ENCODE peak calls at places on chromosomes 4 and X, in eight cellular contexts. One of them, this sample, is unnamed.

GRCh38 chr4:39051454-39051853 is 10.6 kb upstream of the KLHL5 start:
- DNase-seq in astrocyte of the spinal cord: no peak
- DNase-seq in fibroblast of the aortic adventitia: no peak
- DNase-seq in suprapubic skin: no peak
- DNase-seq in OCI-LY7: no peak
- DNase-seq in neural progenitor cell: no peak
- DNase-seq in ovary: no peak
- DNase-seq in coronary artery: no peak
- DNase-seq in this sample: no peak

GRCh38 chrX:38694394-38694793 is 106.9 kb upstream of the MID1IP1 start:
- DNase-seq in astrocyte of the spinal cord: no peak
- DNase-seq in fibroblast of the aortic adventitia: no peak
- DNase-seq in suprapubic skin: no peak
- DNase-seq in OCI-LY7: no peak
- DNase-seq in neural progenitor cell: no peak
- DNase-seq in ovary: no peak
- DNase-seq in coronary artery: no peak
- DNase-seq in this sample: no peak

GRCh38 chr4:21307709-21308108 is 607.5 kb downstream of the PACRGL start:
- DNase-seq in astrocyte of the spinal cord: no peak
- DNase-seq in fibroblast of the aortic adventitia: no peak
- DNase-seq in suprapubic skin: no peak
- DNase-seq in OCI-LY7: no peak
- DNase-seq in neural progenitor cell: no peak
- DNase-seq in ovary: no peak
- DNase-seq in coronary artery: no peak
- DNase-seq in this sample: no peak

GRCh38 chrX:40727599-40728252 is 7.6 kb downstream of the MED14 start:
- DNase-seq in astrocyte of the spinal cord: no peak
- DNase-seq in fibroblast of the aortic adventitia: no peak
- DNase-seq in suprapubic skin: no peak
- DNase-seq in OCI-LY7: no peak
- DNase-seq in neural progenitor cell: no peak
- DNase-seq in ovary: no peak
- DNase-seq in coronary artery: no peak
- DNase-seq in this sample: peak

GRCh38 chr4:156962551-156962974 is 9.0 kb downstream of the PDGFC start:
- DNase-seq in astrocyte of the spinal cord: peak
- DNase-seq in fibroblast of the aortic adventitia: peak
- DNase-seq in suprapubic skin: no peak
- DNase-seq in OCI-LY7: no peak
- DNase-seq in neural progenitor cell: no peak
- DNase-seq in ovary: peak
- DNase-seq in coronary artery: no peak
- DNase-seq in this sample: peak

GRCh38 chr4:186169942-186170802 is 21.2 kb upstream of the CYP4V2 start:
- DNase-seq in astrocyte of the spinal cord: no peak
- DNase-seq in fibroblast of the aortic adventitia: no peak
- DNase-seq in suprapubic skin: no peak
- DNase-seq in OCI-LY7: no peak
- DNase-seq in neural progenitor cell: no peak
- DNase-seq in ovary: peak
- DNase-seq in coronary artery: no peak
- DNase-seq in this sample: no peak

GRCh38 chr4:88619973-88620372 is 27.7 kb downstream of the HERC3 start:
- DNase-seq in astrocyte of the spinal cord: no peak
- DNase-seq in fibroblast of the aortic adventitia: no peak
- DNase-seq in suprapubic skin: no peak
- DNase-seq in OCI-LY7: no peak
- DNase-seq in neural progenitor cell: no peak
- DNase-seq in ovary: no peak
- DNase-seq in coronary artery: no peak
- DNase-seq in this sample: no peak

GRCh38 chr4:39502034-39502658 is 25.1 kb downstream of the UGDH start:
- DNase-seq in astrocyte of the spinal cord: peak
- DNase-seq in fibroblast of the aortic adventitia: peak
- DNase-seq in suprapubic skin: no peak
- DNase-seq in OCI-LY7: no peak
- DNase-seq in neural progenitor cell: no peak
- DNase-seq in ovary: no peak
- DNase-seq in coronary artery: no peak
- DNase-seq in this sample: peak

GRCh38 chr4:158428242-158428641 is 93.4 kb upstream of the RXFP1 start:
- DNase-seq in astrocyte of the spinal cord: peak
- DNase-seq in fibroblast of the aortic adventitia: peak
- DNase-seq in suprapubic skin: no peak
- DNase-seq in OCI-LY7: no peak
- DNase-seq in neural progenitor cell: no peak
- DNase-seq in ovary: no peak
- DNase-seq in coronary artery: no peak
- DNase-seq in this sample: peak

GRCh38 chrX:146581981-146582712 is 227.4 kb upstream of the CXorf51B start:
- DNase-seq in astrocyte of the spinal cord: no peak
- DNase-seq in fibroblast of the aortic adventitia: no peak
- DNase-seq in suprapubic skin: no peak
- DNase-seq in OCI-LY7: no peak
- DNase-seq in neural progenitor cell: peak
- DNase-seq in ovary: no peak
- DNase-seq in coronary artery: no peak
- DNase-seq in this sample: no peak

GRCh38 chr4:182369211-182369610 is 126.0 kb downstream of the TENM3 start:
- DNase-seq in astrocyte of the spinal cord: peak
- DNase-seq in fibroblast of the aortic adventitia: peak
- DNase-seq in suprapubic skin: no peak
- DNase-seq in OCI-LY7: no peak
- DNase-seq in neural progenitor cell: no peak
- DNase-seq in ovary: no peak
- DNase-seq in coronary artery: no peak
- DNase-seq in this sample: peak

GRCh38 chr4:122810669-122811068 is 16.0 kb upstream of the FGF2 start:
- DNase-seq in astrocyte of the spinal cord: no peak
- DNase-seq in fibroblast of the aortic adventitia: no peak
- DNase-seq in suprapubic skin: no peak
- DNase-seq in OCI-LY7: no peak
- DNase-seq in neural progenitor cell: no peak
- DNase-seq in ovary: no peak
- DNase-seq in coronary artery: no peak
- DNase-seq in this sample: no peak

GRCh38 chr4:111475001-111475400 is 670.3 kb upstream of the FAM241A start:
- DNase-seq in astrocyte of the spinal cord: peak
- DNase-seq in fibroblast of the aortic adventitia: peak
- DNase-seq in suprapubic skin: no peak
- DNase-seq in OCI-LY7: no peak
- DNase-seq in neural progenitor cell: peak
- DNase-seq in ovary: no peak
- DNase-seq in coronary artery: no peak
- DNase-seq in this sample: peak

GRCh38 chr4:112515278-112516075 is 503 bp downstream of the NEUROG2 start:
- DNase-seq in astrocyte of the spinal cord: no peak
- DNase-seq in fibroblast of the aortic adventitia: peak
- DNase-seq in suprapubic skin: no peak
- DNase-seq in OCI-LY7: peak
- DNase-seq in neural progenitor cell: peak
- DNase-seq in ovary: peak
- DNase-seq in coronary artery: no peak
- DNase-seq in this sample: peak

GRCh38 chrX:153649178-153649914 is 2.3 kb downstream of the DUSP9 start:
- DNase-seq in astrocyte of the spinal cord: no peak
- DNase-seq in fibroblast of the aortic adventitia: peak
- DNase-seq in suprapubic skin: peak
- DNase-seq in OCI-LY7: peak
- DNase-seq in neural progenitor cell: peak
- DNase-seq in ovary: peak
- DNase-seq in coronary artery: no peak
- DNase-seq in this sample: no peak

GRCh38 chrX:16239211-16239610 is 71.9 kb downstream of the MAGEB17 start:
- DNase-seq in astrocyte of the spinal cord: peak
- DNase-seq in fibroblast of the aortic adventitia: peak
- DNase-seq in suprapubic skin: no peak
- DNase-seq in OCI-LY7: no peak
- DNase-seq in neural progenitor cell: no peak
- DNase-seq in ovary: no peak
- DNase-seq in coronary artery: no peak
- DNase-seq in this sample: peak

GRCh38 chr4:65344278-65344825 is 325.9 kb downstream of the EPHA5 start:
- DNase-seq in astrocyte of the spinal cord: peak
- DNase-seq in fibroblast of the aortic adventitia: peak
- DNase-seq in suprapubic skin: no peak
- DNase-seq in OCI-LY7: no peak
- DNase-seq in neural progenitor cell: no peak
- DNase-seq in ovary: no peak
- DNase-seq in coronary artery: no peak
- DNase-seq in this sample: no peak

GRCh38 chr4:15719506-15719905 is 16.6 kb downstream of the BST1 start:
- DNase-seq in astrocyte of the spinal cord: no peak
- DNase-seq in fibroblast of the aortic adventitia: no peak
- DNase-seq in suprapubic skin: no peak
- DNase-seq in OCI-LY7: no peak
- DNase-seq in neural progenitor cell: no peak
- DNase-seq in ovary: no peak
- DNase-seq in coronary artery: no peak
- DNase-seq in this sample: peak

GRCh38 chrX:66046612-66047235 is 6.8 kb upstream of the VSIG4 start:
- DNase-seq in astrocyte of the spinal cord: no peak
- DNase-seq in fibroblast of the aortic adventitia: no peak
- DNase-seq in suprapubic skin: no peak
- DNase-seq in OCI-LY7: peak
- DNase-seq in neural progenitor cell: no peak
- DNase-seq in ovary: no peak
- DNase-seq in coronary artery: no peak
- DNase-seq in this sample: no peak

GRCh38 chrX:40300286-40300890 is 202.6 kb upstream of the BCOR start:
- DNase-seq in astrocyte of the spinal cord: no peak
- DNase-seq in fibroblast of the aortic adventitia: no peak
- DNase-seq in suprapubic skin: no peak
- DNase-seq in OCI-LY7: no peak
- DNase-seq in neural progenitor cell: peak
- DNase-seq in ovary: no peak
- DNase-seq in coronary artery: no peak
- DNase-seq in this sample: no peak

GRCh38 chr4:7630559-7631287 is 196.0 kb upstream of the PSAPL1 start:
- DNase-seq in astrocyte of the spinal cord: peak
- DNase-seq in fibroblast of the aortic adventitia: peak
- DNase-seq in suprapubic skin: no peak
- DNase-seq in OCI-LY7: no peak
- DNase-seq in neural progenitor cell: no peak
- DNase-seq in ovary: peak
- DNase-seq in coronary artery: no peak
- DNase-seq in this sample: peak

DNA sequence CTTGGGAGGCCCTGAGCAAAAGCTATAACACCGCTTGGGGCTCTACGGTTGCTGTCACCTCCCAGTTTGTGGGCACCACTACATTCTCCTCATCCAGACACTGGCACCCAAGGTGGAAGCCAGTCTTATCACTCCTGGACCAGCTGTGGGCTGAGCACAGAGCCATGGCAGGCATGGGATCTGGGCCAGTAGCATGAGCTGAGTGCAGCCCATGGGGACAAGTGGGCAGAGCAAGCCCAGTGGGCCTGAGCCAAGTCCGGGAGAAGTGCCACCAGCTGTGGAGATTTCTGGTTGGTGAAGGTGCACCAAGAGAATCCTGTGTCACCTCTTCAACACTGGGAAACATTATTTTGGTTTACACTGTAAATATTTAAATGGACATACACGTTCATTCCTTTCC is 1013.0 kb downstream of the TECRL start:
- DNase-seq in astrocyte of the spinal cord: no peak
- DNase-seq in fibroblast of the aortic adventitia: no peak
- DNase-seq in suprapubic skin: no peak
- DNase-seq in OCI-LY7: no peak
- DNase-seq in neural progenitor cell: no peak
- DNase-seq in ovary: no peak
- DNase-seq in coronary artery: no peak
- DNase-seq in this sample: no peak
- H3K4me3 ChIP-seq in astrocyte of the spinal cord: no peak
- H3K4me3 ChIP-seq in fibroblast of the aortic adventitia: no peak
- H3K4me3 ChIP-seq in suprapubic skin: no peak
- H3K4me3 ChIP-seq in OCI-LY7: no peak
- H3K4me3 ChIP-seq in neural progenitor cell: no peak
- H3K4me3 ChIP-seq in ovary: no peak
- H3K4me3 ChIP-seq in coronary artery: no peak
- H3K4me3 ChIP-seq in this sample: no peak

GRCh38 chrX:138748480-138748879 is 37.0 kb upstream of the FGF13 start:
- DNase-seq in astrocyte of the spinal cord: peak
- DNase-seq in fibroblast of the aortic adventitia: peak
- DNase-seq in suprapubic skin: no peak
- DNase-seq in OCI-LY7: peak
- DNase-seq in neural progenitor cell: peak
- DNase-seq in ovary: no peak
- DNase-seq in coronary artery: no peak
- DNase-seq in this sample: peak
- TF ChIP-seq CTCF in astrocyte of the spinal cord: peak
- TF ChIP-seq CTCF in fibroblast of the aortic adventitia: peak
- TF ChIP-seq CTCF in suprapubic skin: no peak
- TF ChIP-seq CTCF in OCI-LY7: peak
- TF ChIP-seq CTCF in neural progenitor cell: peak
- TF ChIP-seq CTCF in ovary: no peak
- TF ChIP-seq CTCF in coronary artery: no peak
- TF ChIP-seq CTCF in this sample: peak

GRCh38 chr4:139279723-139280620 is at the start of gene MGARP:
- DNase-seq in astrocyte of the spinal cord: no peak
- DNase-seq in fibroblast of the aortic adventitia: no peak
- DNase-seq in suprapubic skin: no peak
- DNase-seq in OCI-LY7: no peak
- DNase-seq in neural progenitor cell: peak
- DNase-seq in ovary: peak
- DNase-seq in coronary artery: no peak
- DNase-seq in this sample: peak
- H3K4me3 ChIP-seq in astrocyte of the spinal cord: peak
- H3K4me3 ChIP-seq in fibroblast of the aortic adventitia: peak
- H3K4me3 ChIP-seq in suprapubic skin: peak
- H3K4me3 ChIP-seq in OCI-LY7: peak
- H3K4me3 ChIP-seq in neural progenitor cell: peak
- H3K4me3 ChIP-seq in ovary: peak
- H3K4me3 ChIP-seq in coronary artery: peak
- H3K4me3 ChIP-seq in this sample: peak

GRCh38 chr4:25449688-25450087 is 72.6 kb downstream of the ANAPC4 start:
- DNase-seq in astrocyte of the spinal cord: no peak
- DNase-seq in fibroblast of the aortic adventitia: no peak
- DNase-seq in suprapubic skin: no peak
- DNase-seq in OCI-LY7: no peak
- DNase-seq in neural progenitor cell: no peak
- DNase-seq in ovary: no peak
- DNase-seq in coronary artery: no peak
- DNase-seq in this sample: no peak

GRCh38 chr4:25452081-25452480 is 75.0 kb downstream of the ANAPC4 start:
- DNase-seq in astrocyte of the spinal cord: no peak
- DNase-seq in fibroblast of the aortic adventitia: no peak
- DNase-seq in suprapubic skin: no peak
- DNase-seq in OCI-LY7: no peak
- DNase-seq in neural progenitor cell: no peak
- DNase-seq in ovary: no peak
- DNase-seq in coronary artery: no peak
- DNase-seq in this sample: no peak

GRCh38 chr4:25449270-25449669 is 72.2 kb downstream of the ANAPC4 start:
- DNase-seq in astrocyte of the spinal cord: no peak
- DNase-seq in fibroblast of the aortic adventitia: no peak
- DNase-seq in suprapubic skin: no peak
- DNase-seq in OCI-LY7: no peak
- DNase-seq in neural progenitor cell: no peak
- DNase-seq in ovary: no peak
- DNase-seq in coronary artery: no peak
- DNase-seq in this sample: no peak

GRCh38 chr4:25450491-25450901 is 73.4 kb downstream of the ANAPC4 start:
- DNase-seq in astrocyte of the spinal cord: no peak
- DNase-seq in fibroblast of the aortic adventitia: no peak
- DNase-seq in suprapubic skin: no peak
- DNase-seq in OCI-LY7: no peak
- DNase-seq in neural progenitor cell: no peak
- DNase-seq in ovary: no peak
- DNase-seq in coronary artery: no peak
- DNase-seq in this sample: no peak

GRCh38 chr4:25451676-25452075 is 74.6 kb downstream of the ANAPC4 start:
- DNase-seq in astrocyte of the spinal cord: no peak
- DNase-seq in fibroblast of the aortic adventitia: no peak
- DNase-seq in suprapubic skin: no peak
- DNase-seq in OCI-LY7: no peak
- DNase-seq in neural progenitor cell: no peak
- DNase-seq in ovary: no peak
- DNase-seq in coronary artery: no peak
- DNase-seq in this sample: no peak
- TF ChIP-seq CTCF in astrocyte of the spinal cord: no peak
- TF ChIP-seq CTCF in fibroblast of the aortic adventitia: no peak
- TF ChIP-seq CTCF in suprapubic skin: no peak
- TF ChIP-seq CTCF in OCI-LY7: no peak
- TF ChIP-seq CTCF in neural progenitor cell: no peak
- TF ChIP-seq CTCF in ovary: no peak
- TF ChIP-seq CTCF in coronary artery: no peak
- TF ChIP-seq CTCF in this sample: no peak

This sample was measured in fibroblast of pulmonary artery.